ENCODE peak calls at places on chromosome 2, in eight cellular contexts. L, C, K, E, B, S, A and V are unnamed samples.

GRCh38 chr2:128473175-128474013 is 154.7 kb upstream of the HS6ST1 start:
- DNase-seq in S (no peak), A (no peak), B (peak), L (peak), C (peak), E (peak), K (peak), V (peak)

GRCh38 chr2:3595985-3596384 is 1.1 kb downstream of the COLEC11 start:
- DNase-seq in S (no peak), L (peak), A (no peak), C (no peak), E (no peak), K (no peak), B (no peak), V (no peak)

GRCh38 chr2:15667579-15668556 is 76.2 kb downstream of the DDX1 start:
- DNase-seq in B (peak), S (no peak), L (no peak), C (peak), E (no peak), K (peak), A (no peak), V (peak)

GRCh38 chr2:6827516-6828298 is 38.0 kb downstream of the CMPK2 start:
- DNase-seq in A (no peak), K (peak), L (no peak), C (peak), B (no peak), S (no peak), E (no peak), V (peak)

GRCh38 chr2:64770781-64771334 is 117.1 kb upstream of the SERTAD2 start:
- DNase-seq in B (peak), L (peak), A (peak), S (no peak), E (peak), C (peak), K (peak), V (peak)

GRCh38 chr2:239240480-239240881 is 160.3 kb downstream of the HDAC4 start:
- DNase-seq in E (no peak), K (no peak), S (no peak), A (no peak), B (no peak), C (no peak), L (peak), V (no peak)

GRCh38 chr2:145000376-145000775 is 480.5 kb upstream of the ZEB2 start:
- DNase-seq in K (no peak), B (peak), E (no peak), S (no peak), C (peak), L (no peak), A (no peak), V (peak)

GRCh38 chr2:17592731-17593409 is 52.4 kb downstream of the VSNL1 start:
- DNase-seq in S (no peak), L (no peak), E (no peak), A (no peak), K (no peak), B (no peak), C (no peak), V (no peak)

GRCh38 chr2:164314148-164314547 is 307.1 kb downstream of the GRB14 start:
- DNase-seq in C (peak), L (no peak), S (no peak), E (peak), A (no peak), K (peak), B (peak), V (peak)

GRCh38 chr2:1773883-1774282 is 29.6 kb upstream of the PXDN start:
- DNase-seq in B (no peak), S (no peak), A (no peak), C (no peak), K (no peak), E (no peak), L (no peak), V (no peak)

GRCh38 chr2:156182132-156182531 is 150.4 kb downstream of the NR4A2 start:
- DNase-seq in B (no peak), C (no peak), A (no peak), L (no peak), K (no peak), S (peak), E (no peak), V (no peak)

GRCh38 chr2:163554864-163555263 is 180.9 kb downstream of the FIGN start:
- DNase-seq in C (peak), S (no peak), K (peak), E (no peak), B (peak), A (no peak), L (no peak), V (no peak)

GRCh38 chr2:234002281-234002680 is 48.2 kb upstream of the SPP2 start:
- DNase-seq in C (no peak), K (no peak), L (no peak), A (no peak), S (no peak), B (no peak), E (no peak), V (no peak)

GRCh38 chr2:182672471-182673165 is 43.4 kb upstream of the DNAJC10 start:
- DNase-seq in L (no peak), S (peak), A (no peak), B (peak), E (peak), C (peak), K (peak), V (peak)

GRCh38 chr2:130882111-130882510 is 45.4 kb downstream of the ARHGEF4 start:
- DNase-seq in E (no peak), L (no peak), C (no peak), A (no peak), S (no peak), K (no peak), B (no peak), V (no peak)

GRCh38 chr2:138421971-138422335 is 79.6 kb upstream of the SPOPL start:
- DNase-seq in B (peak), K (peak), C (peak), E (peak), A (no peak), L (no peak), S (peak), V (peak)

GRCh38 chr2:2756886-2757285 is 425.8 kb upstream of the MYT1L start:
- DNase-seq in E (no peak), B (no peak), L (no peak), A (no peak), K (no peak), C (no peak), S (no peak), V (no peak)

GRCh38 chr2:177972782-177973181 is 99.8 kb downstream of the PDE11A start:
- DNase-seq in C (no peak), L (no peak), B (no peak), K (no peak), E (no peak), A (no peak), S (no peak), V (no peak)

GRCh38 chr2:30293303-30293912 is 62.1 kb downstream of the LBH start:
- DNase-seq in K (peak), B (peak), L (no peak), S (peak), A (no peak), C (peak), E (peak), V (peak)

GRCh38 chr2:25576596-25576995 is 96.8 kb downstream of the DTNB start:
- DNase-seq in E (no peak), A (no peak), L (no peak), C (no peak), S (no peak), B (no peak), K (no peak), V (no peak)

GRCh38 chr2:167508709-167509108 is 620.4 kb downstream of the XIRP2 start:
- DNase-seq in S (no peak), K (peak), B (peak), A (no peak), L (no peak), E (no peak), C (no peak), V (no peak)

GRCh38 chr2:9278439-9278838 is 71.8 kb downstream of the ASAP2 start:
- DNase-seq in L (no peak), C (no peak), K (no peak), A (no peak), E (no peak), B (no peak), S (no peak), V (no peak)

GRCh38 chr2:1609706-1610485 is 134.4 kb downstream of the PXDN start:
- DNase-seq in K (no peak), C (no peak), S (no peak), B (no peak), E (no peak), A (no peak), L (no peak), V (no peak)

GRCh38 chr2:98026292-98026691 is 30.5 kb upstream of the TMEM131 start:
- DNase-seq in K (no peak), E (no peak), A (no peak), S (no peak), C (peak), L (peak), B (no peak), V (peak)
- H3K4me3 ChIP-seq in K (no peak), E (no peak), A (no peak), S (no peak), C (no peak), L (no peak), B (no peak), V (peak)

GRCh38 chr2:175743020-175743419 is 259.0 kb downstream of the LNPK start:
- DNase-seq in A (no peak), E (no peak), C (no peak), B (peak), L (no peak), K (peak), S (no peak), V (peak)
- TF ChIP-seq CTCF in A (no peak), E (no peak), C (no peak), B (no peak), L (no peak), K (no peak), S (no peak), V (no peak)

GRCh38 chr2:232421189-232421785 is 14.6 kb downstream of the ALPG start:
- DNase-seq in S (peak), A (no peak), L (no peak), B (no peak), E (no peak), C (no peak), K (no peak), V (no peak)
- H3K4me3 ChIP-seq in S (peak), A (no peak), L (no peak), B (no peak), E (no peak), C (no peak), K (no peak), V (no peak)

GRCh38 chr2:31831585-31831984 is 179.2 kb downstream of the MEMO1 start:
- DNase-seq in E (no peak), B (peak), K (peak), S (no peak), L (no peak), A (no peak), C (no peak), V (peak)

GRCh38 chr2:31832363-31832762 is 178.4 kb downstream of the MEMO1 start:
- DNase-seq in K (no peak), B (no peak), S (no peak), E (no peak), A (no peak), L (no peak), C (no peak), V (no peak)

GRCh38 chr2:31835450-31835849 is 175.4 kb downstream of the MEMO1 start:
- DNase-seq in K (no peak), B (no peak), E (no peak), S (no peak), A (no peak), L (no peak), C (no peak), V (no peak)
- TF ChIP-seq CTCF in K (no peak), B (no peak), E (no peak), S (no peak), A (no peak), L (no peak), C (no peak), V (no peak)

GRCh38 chr2:96204836-96205235 is 3.8 kb downstream of the STARD7 start:
- DNase-seq in B (no peak), A (no peak), C (no peak), K (no peak), L (no peak), S (no peak), E (no peak), V (no peak)
- H3K4me3 ChIP-seq in B (no peak), A (no peak), C (no peak), K (no peak), L (no peak), S (no peak), E (no peak), V (peak)

GRCh38 chr2:106562826-106563594 is 75.8 kb downstream of the CD8B2 start:
- DNase-seq in K (peak), C (peak), E (no peak), A (no peak), L (no peak), S (no peak), B (no peak), V (no peak)
- TF ChIP-seq CTCF in K (peak), C (peak), E (no peak), A (no peak), L (no peak), S (peak), B (no peak), V (no peak)

GRCh38 chr2:232316382-232317190 is 62.0 kb upstream of the ALPP start:
- DNase-seq in K (no peak), A (no peak), C (no peak), L (no peak), S (no peak), B (no peak), E (no peak), V (no peak)

GRCh38 chr2:232319117-232320037 is 59.2 kb upstream of the ALPP start:
- DNase-seq in B (no peak), L (no peak), A (no peak), K (no peak), S (no peak), C (no peak), E (no peak), V (no peak)

GRCh38 chr2:232315049-232315922 is 63.3 kb upstream of the ALPP start:
- DNase-seq in L (peak), B (peak), C (peak), S (no peak), A (peak), E (peak), K (peak), V (no peak)

GRCh38 chr2:232318175-232318855 is 60.2 kb upstream of the ALPP start:
- DNase-seq in A (no peak), E (no peak), B (no peak), S (no peak), K (no peak), C (no peak), L (no peak), V (no peak)

DNA sequence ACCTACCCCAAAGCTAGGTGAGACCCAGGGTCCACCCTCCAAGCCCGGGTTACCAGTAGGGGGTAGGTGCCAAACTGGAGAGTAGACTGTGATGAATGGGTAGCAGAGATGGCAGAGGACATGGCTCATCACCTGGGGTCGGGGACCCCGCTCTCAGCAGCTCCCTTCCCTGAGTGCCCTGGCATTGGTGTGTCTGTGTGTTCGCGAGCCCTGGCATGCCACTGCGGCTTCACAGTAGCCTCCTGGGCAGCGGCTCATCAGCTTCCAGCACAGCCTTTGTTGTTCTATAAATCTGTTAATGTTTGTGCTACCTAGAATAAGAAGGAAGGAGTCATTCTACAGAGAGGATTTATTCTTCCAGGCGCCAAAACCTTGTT is 62.6 kb upstream of the ALPP start:
- DNase-seq in C (no peak), A (no peak), S (no peak), E (no peak), L (no peak), K (no peak), B (no peak), V (no peak)
- H3K4me3 ChIP-seq in C (no peak), A (no peak), S (no peak), E (no peak), L (no peak), K (no peak), B (no peak), V (no peak)

DNA sequence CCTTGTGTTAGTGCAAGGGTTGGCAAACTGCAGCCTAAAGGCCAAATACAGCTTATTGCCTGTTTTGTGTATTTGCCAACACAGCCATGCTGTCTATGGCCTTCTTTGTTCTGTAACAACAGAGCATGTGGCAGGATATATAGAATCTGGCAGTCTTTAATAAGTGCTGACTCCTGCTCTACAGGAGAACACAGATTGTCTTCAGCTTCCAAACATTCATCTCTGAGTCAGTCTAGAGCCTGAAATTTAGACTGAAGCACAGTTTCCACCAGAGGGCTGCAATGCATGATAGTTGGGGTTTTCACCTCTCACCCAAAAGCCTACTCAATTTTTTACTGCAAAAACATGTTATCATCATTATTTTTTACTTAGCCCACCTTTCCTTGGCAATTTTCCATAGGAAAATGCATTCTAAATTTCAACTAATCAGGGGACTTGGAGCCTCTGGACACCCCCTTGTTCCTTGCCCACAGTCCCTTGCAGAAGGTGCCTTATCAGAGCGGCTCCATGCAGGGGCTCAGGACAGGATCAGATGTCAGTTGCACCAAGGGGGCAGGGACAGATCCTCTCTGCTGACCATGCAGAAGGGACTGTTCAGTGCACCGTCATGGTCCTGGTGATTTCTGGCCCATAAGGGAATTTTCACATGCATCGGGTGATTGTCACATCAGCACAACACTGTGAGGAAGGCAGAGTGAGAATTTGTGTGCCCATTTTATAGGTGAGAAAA is 12.4 kb downstream of the IL37 start:
- DNase-seq in S (no peak), L (no peak), K (no peak), B (no peak), A (no peak), E (no peak), C (no peak), V (peak)
- TF ChIP-seq CTCF in S (no peak), L (no peak), K (no peak), B (no peak), A (no peak), E (no peak), C (no peak), V (peak)

DNA sequence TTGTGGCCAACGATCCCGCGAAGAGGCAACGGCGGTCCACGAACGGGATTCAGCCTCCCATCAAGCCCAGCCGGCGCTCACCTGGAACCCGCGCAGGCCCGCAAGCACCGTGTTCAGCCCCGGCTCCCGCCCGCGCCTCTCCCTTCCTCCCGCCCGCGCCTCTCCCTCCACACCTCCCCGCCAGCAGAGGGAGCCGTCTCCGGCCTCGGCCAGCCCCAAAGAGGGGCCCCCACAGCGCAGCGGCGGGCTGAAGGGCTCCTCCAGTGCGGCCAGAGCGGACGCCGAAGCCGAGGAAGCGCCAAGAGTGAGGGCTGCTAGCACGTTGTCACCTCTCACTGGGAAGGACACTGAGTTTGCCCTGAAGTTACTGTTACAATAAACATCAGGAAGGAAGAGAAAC is 55.3 kb upstream of the LAPTM4A start:
- DNase-seq in E (no peak), K (no peak), S (no peak), C (peak), A (no peak), L (no peak), B (peak), V (no peak)
- H3K4me3 ChIP-seq in E (no peak), K (no peak), S (no peak), C (peak), A (no peak), L (no peak), B (no peak), V (no peak)

GRCh38 chr2:216285641-216286156 is 86.6 kb downstream of the MARCHF4 start:
- DNase-seq in L (no peak), K (no peak), B (no peak), C (no peak), E (no peak), S (no peak), A (no peak), V (no peak)

GRCh38 chr2:216284708-216285107 is 87.6 kb downstream of the MARCHF4 start:
- DNase-seq in K (no peak), S (no peak), C (no peak), A (no peak), L (no peak), B (no peak), E (no peak), V (no peak)

GRCh38 chr2:216281316-216281715 is 91.0 kb downstream of the MARCHF4 start:
- DNase-seq in E (no peak), K (no peak), A (no peak), B (no peak), S (no peak), C (no peak), L (no peak), V (no peak)

GRCh38 chr2:216281881-216282280 is 90.4 kb downstream of the MARCHF4 start:
- DNase-seq in K (no peak), C (peak), L (no peak), E (no peak), B (no peak), S (no peak), A (no peak), V (no peak)

DNA sequence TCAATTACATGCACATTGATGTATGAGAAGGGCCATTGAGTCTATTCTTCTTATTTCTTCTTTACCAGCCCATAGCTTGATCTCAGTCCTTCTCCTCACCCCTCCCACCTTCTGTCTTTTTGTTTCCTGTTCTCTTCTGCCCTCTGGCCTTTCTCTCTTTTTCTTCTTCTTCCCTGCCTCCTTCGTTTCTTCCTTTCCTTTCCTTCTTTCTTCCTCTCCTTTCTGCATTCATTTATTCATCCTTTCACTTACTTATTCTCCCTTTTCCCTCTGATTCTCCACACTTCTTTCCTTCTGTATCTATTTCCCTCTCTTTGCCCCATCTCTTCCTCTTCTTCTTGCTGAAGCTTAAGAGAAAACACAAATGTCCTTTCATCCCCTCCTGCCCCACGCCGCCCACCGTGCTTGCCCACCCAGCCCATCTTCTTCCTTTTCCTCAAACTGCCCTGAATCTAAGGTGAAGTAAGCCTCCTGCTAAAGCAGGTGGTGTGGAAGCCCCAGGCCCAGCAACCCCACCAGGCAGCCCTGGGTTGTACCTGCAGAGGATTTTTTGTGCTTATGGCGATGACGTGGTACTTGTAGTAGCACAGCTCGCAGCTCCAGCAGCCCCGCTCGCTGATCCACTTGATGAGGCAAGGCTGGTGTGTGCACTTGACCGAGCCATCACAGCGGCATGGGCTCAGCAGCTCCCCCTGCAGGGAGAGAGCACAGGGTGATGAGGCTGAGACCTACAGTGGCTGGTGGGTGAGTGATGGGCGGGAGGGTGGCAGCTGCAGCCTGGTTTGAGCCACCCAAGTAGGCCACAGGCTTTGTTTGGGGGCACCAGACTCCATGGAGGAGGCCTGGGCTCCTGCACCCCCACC is 89.0 kb downstream of the MARCHF4 start:
- DNase-seq in C (peak), L (no peak), S (peak), K (peak), A (no peak), E (no peak), B (no peak), V (no peak)
- TF ChIP-seq CTCF in C (peak), L (no peak), S (peak), K (peak), A (no peak), E (peak), B (peak), V (peak)